ENCODE peak calls at places on chromosome 18, in six cellular contexts. I is IMR-90; B is H7; C is left lung; R is activated CD4-positive, CD25-positive, alpha-beta regulatory T cell; V is NCI-H1417. D is an unnamed sample.
A peak's percentile ranks its signal among the peaks of the same experiment; 100 is the strongest.

GRCh38 chr18:73780218-73780617 is 367.4 kb downstream of the FBXO15 start:
- DNase-seq in I (no peak), B (no peak), C (no peak), R (no peak), V (no peak), D (no peak)

GRCh38 chr18:76927216-76927725 is 104.9 kb downstream of the ZNF236 start:
- DNase-seq in I (peak; percentile 56), B (no peak), C (no peak), R (no peak), V (no peak), D (no peak)

GRCh38 chr18:7642491-7642890 is 75.4 kb downstream of the PTPRM start:
- DNase-seq in I (no peak), B (no peak), C (no peak), R (no peak), V (no peak), D (no peak)

GRCh38 chr18:10841203-10841602 is 308.2 kb downstream of the PIEZO2 start:
- DNase-seq in I (no peak), B (no peak), C (peak; percentile 44), R (no peak), V (no peak), D (no peak)

GRCh38 chr18:26301681-26302080 is 75.4 kb downstream of the TAF4B start:
- DNase-seq in I (no peak), B (no peak), C (no peak), R (no peak), V (no peak), D (no peak)

GRCh38 chr18:6414118-6414722 is 491 bp downstream of the L3MBTL4 start:
- DNase-seq in I (no peak), B (peak; percentile 88), C (peak; percentile 67), R (no peak), V (peak; percentile 4), D (peak; percentile 81)

GRCh38 chr18:35641916-35642315 is 60.4 kb downstream of the GALNT1 start:
- DNase-seq in I (peak; percentile 72), B (no peak), C (no peak), R (no peak), V (no peak), D (no peak)

GRCh38 chr18:63079114-63079513 is 240.5 kb downstream of the BCL2 start:
- DNase-seq in I (no peak), B (no peak), C (no peak), R (no peak), V (no peak), D (no peak)

GRCh38 chr18:26206488-26206887 is 19.8 kb upstream of the TAF4B start:
- DNase-seq in I (no peak), B (no peak), C (no peak), R (no peak), V (no peak), D (no peak)